ENCODE peak calls at places on chromosomes 7 and 10, in four cellular contexts. J, Z, G and D are unnamed samples.
A peak's percentile ranks its signal among the peaks of the same experiment; 100 is the strongest.

GRCh38 chr7:17640730-17641377 is 299.4 kb downstream of the SNX13 start:
- DNase-seq in G (no peak), Z (no peak), J (no peak), D (peak; percentile 33)

GRCh38 chr10:93437946-93438795 is 44.0 kb downstream of the MYOF start:
- DNase-seq in Z (no peak), J (no peak), G (peak; percentile 52), D (no peak)

GRCh38 chr10:114290038-114290437 is 51.0 kb downstream of the VWA2 start:
- DNase-seq in G (no peak), Z (peak; percentile 69), J (no peak), D (no peak)

GRCh38 chr7:1555046-1555812 is 776 bp downstream of the TMEM184A start:
- DNase-seq in Z (no peak), J (peak; percentile 72), G (no peak), D (no peak)

GRCh38 chr7:150368884-150369739 is 490 bp downstream of the REPIN1 start:
- DNase-seq in J (peak; percentile 45), G (peak; percentile 89), Z (peak; percentile 91), D (no peak)

GRCh38 chr7:75928600-75928939 is 13.6 kb downstream of the POR start:
- DNase-seq in J (no peak), Z (no peak), G (no peak), D (no peak)

GRCh38 chr7:148753224-148753623 is 54.5 kb downstream of the CUL1 start:
- DNase-seq in G (no peak), Z (no peak), J (no peak), D (no peak)

GRCh38 chr7:142896741-142897379 is 11.3 kb upstream of the TRPV6 start:
- DNase-seq in J (no peak), G (no peak), Z (no peak), D (no peak)

GRCh38 chr7:117645456-117646181 is 165.8 kb downstream of the CFTR start:
- DNase-seq in J (no peak), Z (no peak), G (no peak), D (no peak)

GRCh38 chr10:5814110-5815107 is 1.2 kb upstream of the GDI2 start:
- DNase-seq in G (no peak), J (no peak), Z (no peak), D (no peak)

GRCh38 chr7:36303202-36304098 is 86.2 kb upstream of the ANLN start:
- DNase-seq in G (no peak), J (peak; percentile 90), Z (peak; percentile 94), D (no peak)

GRCh38 chr7:117269895-117270294 is 53.0 kb downstream of the WNT2 start:
- DNase-seq in Z (no peak), G (no peak), J (no peak), D (no peak)

GRCh38 chr10:68137174-68137573 is 27.9 kb downstream of the MYPN start:
- DNase-seq in Z (no peak), G (no peak), J (no peak), D (no peak)

GRCh38 chr10:118698421-118698820 is 56.3 kb downstream of the CACUL1 start:
- DNase-seq in Z (no peak), J (no peak), G (no peak), D (no peak)

GRCh38 chr10:31771345-31771831 is 157.2 kb downstream of the ARHGAP12 start:
- DNase-seq in G (no peak), J (no peak), Z (peak; percentile 56), D (no peak)

GRCh38 chr7:95250591-95250990 is 73.7 kb downstream of the PON1 start:
- DNase-seq in G (no peak), J (no peak), Z (no peak), D (no peak)

GRCh38 chr10:24542314-24543270 is 181.1 kb downstream of the ARHGAP21 start:
- DNase-seq in J (no peak), Z (no peak), G (no peak), D (no peak)

GRCh38 chr7:106730021-106730420 is 69.1 kb upstream of the CCDC71L start:
- DNase-seq in J (no peak), Z (no peak), G (no peak), D (no peak)

GRCh38 chr7:135964254-135964653 is 12.9 kb downstream of the MTPN start:
- DNase-seq in Z (no peak), J (no peak), G (no peak), D (no peak)

GRCh38 chr10:70053212-70053895 is 708 bp downstream of the MACROH2A2 start:
- DNase-seq in G (peak; percentile 42), J (no peak), Z (peak; percentile 80), D (no peak)

GRCh38 chr10:25675204-25675603 is 258.8 kb upstream of the MYO3A start:
- DNase-seq in G (no peak), Z (no peak), J (no peak), D (no peak)

GRCh38 chr7:156479596-156479995 is 161.0 kb upstream of the RNF32 start:
- DNase-seq in J (no peak), Z (no peak), G (no peak), D (no peak)

GRCh38 chr10:132200344-132201110 is 13.8 kb downstream of the DPYSL4 start:
- DNase-seq in Z (no peak), J (no peak), G (no peak), D (no peak)

GRCh38 chr7:55081067-55081853 is 62.4 kb downstream of the EGFR start:
- DNase-seq in J (no peak), G (no peak), Z (no peak), D (no peak)

GRCh38 chr7:28406192-28406591 is 6.1 kb upstream of the CREB5 start:
- DNase-seq in J (no peak), Z (no peak), G (peak; percentile 54), D (no peak)

GRCh38 chr10:63157845-63158624 is 24.9 kb downstream of the NRBF2 start:
- DNase-seq in G (peak; percentile 65), Z (no peak), J (peak; percentile 34), D (peak; percentile 79)

GRCh38 chr10:48455392-48456151 is 149.1 kb downstream of the MAPK8 start:
- DNase-seq in J (no peak), G (peak; percentile 23), Z (peak; percentile 62), D (no peak)

GRCh38 chr10:112213836-112214235 is 30.3 kb upstream of the GPAM start:
- DNase-seq in Z (no peak), G (no peak), J (no peak), D (no peak)

GRCh38 chr10:128484041-128484440 is 357.8 kb upstream of the MKI67 start:
- DNase-seq in J (no peak), Z (peak; percentile 44), G (no peak), D (no peak)

GRCh38 chr7:114799522-114800133 is 122.3 kb upstream of the MDFIC start:
- DNase-seq in Z (no peak), J (no peak), G (no peak), D (no peak)

GRCh38 chr10:58334817-58335305 is at the start of gene UBE2D1:
- DNase-seq in G (peak; percentile 93), Z (peak; percentile 97), J (peak; percentile 85), D (peak; percentile 47)

GRCh38 chr10:43598447-43598846 is 7.8 kb upstream of the ZNF485 start:
- DNase-seq in J (no peak), Z (no peak), G (no peak), D (no peak)

GRCh38 chr10:12489806-12490205 is 140.5 kb downstream of the CAMK1D start:
- DNase-seq in Z (peak; percentile 49), J (no peak), G (no peak), D (no peak)

GRCh38 chr10:110993024-110993693 is 73.8 kb downstream of the SHOC2 start:
- DNase-seq in G (no peak), Z (no peak), J (no peak), D (no peak)

GRCh38 chr7:138741453-138741735 is 40.2 kb upstream of the SVOPL start:
- DNase-seq in G (no peak), J (no peak), Z (no peak), D (no peak)

GRCh38 chr10:35378547-35379210 is 42.4 kb downstream of the CCNY start:
- DNase-seq in G (no peak), Z (no peak), J (no peak), D (no peak)

GRCh38 chr10:18279202-18279601 is 139.0 kb downstream of the CACNB2 start:
- DNase-seq in J (no peak), G (no peak), Z (no peak), D (no peak)

GRCh38 chr7:131161103-131161502 is 166.6 kb upstream of the MKLN1 start:
- DNase-seq in G (no peak), Z (no peak), J (no peak), D (no peak)

GRCh38 chr7:88431861-88432260 is 125.2 kb upstream of the STEAP4 start:
- DNase-seq in Z (no peak), J (no peak), G (no peak), D (no peak)

GRCh38 chr10:100535715-100536353 is at the start of gene HIF1AN:
- DNase-seq in G (peak; percentile 90), J (peak; percentile 88), Z (peak; percentile 95), D (peak; percentile 91)
- H3K4me1 ChIP-seq in G (peaks cover 3% of the 10 kb centered on the region), J (peaks cover 7% of the 10 kb centered on the region), Z (no peaks in the 10 kb centered on the region), D (no peaks in the 10 kb centered on the region)

GRCh38 chr7:85114342-85114741 is 72.5 kb downstream of the SEMA3D start:
- DNase-seq in G (no peak), J (no peak), Z (no peak), D (no peak)
- H3K27ac ChIP-seq in G (no peak overlapping the region), J (no peak overlapping the region), Z (no peak overlapping the region), D (no peak overlapping the region)

GRCh38 chr7:56538541-56539429 is 422.6 kb upstream of the NUPR2 start:
- DNase-seq in G (no peak), Z (no peak), J (no peak), D (no peak)
- H3K9me3 ChIP-seq in G (peaks cover 97% of the 10 kb centered on the region), Z (no peaks in the 10 kb centered on the region), J (no peaks in the 10 kb centered on the region), D (peaks cover 37% of the 10 kb centered on the region)

GRCh38 chr10:33212061-33212748 is 122.3 kb downstream of the NRP1 start:
- DNase-seq in G (no peak), J (no peak), Z (no peak), D (no peak)

GRCh38 chr10:33208166-33208565 is 126.3 kb downstream of the NRP1 start:
- DNase-seq in G (no peak), J (no peak), Z (no peak), D (no peak)

GRCh38 chr10:33209777-33210176 is 124.7 kb downstream of the NRP1 start:
- DNase-seq in Z (no peak), G (no peak), J (no peak), D (no peak)

GRCh38 chr10:33214174-33214573 is 120.3 kb downstream of the NRP1 start:
- DNase-seq in G (no peak), Z (no peak), J (no peak), D (no peak)

DNA sequence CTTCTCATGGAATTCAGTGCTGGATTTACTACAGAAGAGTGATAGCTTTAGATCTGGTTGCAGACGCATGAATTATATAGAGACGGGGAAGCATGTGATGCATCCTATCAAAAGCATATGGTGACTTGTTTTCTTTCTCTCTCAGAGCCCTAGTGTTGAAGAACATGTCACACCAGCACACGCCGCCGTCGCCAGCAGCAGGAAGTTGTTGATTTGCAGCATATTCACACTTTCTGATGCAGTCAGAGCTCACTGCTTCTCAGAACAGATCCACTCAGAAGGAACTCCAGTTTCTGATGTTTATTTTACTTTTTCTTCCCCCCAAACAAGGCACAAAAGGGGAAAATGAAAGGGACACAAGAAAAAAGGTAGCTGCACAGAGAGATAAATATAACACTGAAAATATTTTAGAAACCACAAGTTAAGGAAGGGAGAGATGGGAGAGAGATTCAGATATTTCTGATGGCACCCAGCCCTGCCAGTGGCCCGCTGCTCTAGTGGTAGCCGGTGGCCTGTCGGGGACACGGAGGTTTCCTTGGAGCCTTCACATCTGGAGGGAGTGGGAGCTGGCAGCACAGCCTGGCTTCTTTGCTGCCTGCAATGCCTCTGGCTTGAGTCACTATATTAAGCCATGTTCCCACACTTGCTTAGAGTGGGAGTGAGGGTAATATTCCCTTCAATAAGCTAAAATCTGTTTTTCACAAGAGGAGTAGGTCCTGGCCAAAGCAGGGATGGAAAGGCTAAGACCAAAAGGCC is 123.2 kb downstream of the NRP1 start:
- DNase-seq in J (no peak), G (no peak), Z (peak; percentile 85), D (no peak)
- H3K4me1 ChIP-seq in J (no peaks in the 10 kb centered on the region), G (no peaks in the 10 kb centered on the region), Z (no peaks in the 10 kb centered on the region), D (no peaks in the 10 kb centered on the region)

GRCh38 chr10:100660945-100661344 is 84.4 kb upstream of the PAX2 start:
- DNase-seq in J (no peak), Z (no peak), G (no peak), D (no peak)
- H3K27ac ChIP-seq in J (no peak overlapping the region), Z (no peak overlapping the region), G (no peak overlapping the region), D (no peak overlapping the region)